ENCODE peak calls at places on chromosomes 16 and 17, in four cellular contexts. One of them, this sample, is unnamed.

GRCh38 chr16:27704252-27704651 is 154.3 kb downstream of the KATNIP start:
- DNase-seq in thoracic aorta: no peak
- DNase-seq in mucosa of descending colon: no peak
- DNase-seq in ACHN: no peak
- DNase-seq in this sample: no peak

GRCh38 chr17:73820686-73821448 is 176.6 kb upstream of the SDK2 start:
- DNase-seq in ACHN: no peak
- DNase-seq in thoracic aorta: no peak
- DNase-seq in mucosa of descending colon: peak
- DNase-seq in this sample: no peak

GRCh38 chr16:55102077-55102476 is 171.4 kb downstream of the IRX5 start:
- DNase-seq in thoracic aorta: no peak
- DNase-seq in mucosa of descending colon: no peak
- DNase-seq in ACHN: no peak
- DNase-seq in this sample: no peak

GRCh38 chr16:80121522-80121909 is 419.3 kb upstream of the DYNLRB2 start:
- DNase-seq in mucosa of descending colon: no peak
- DNase-seq in ACHN: no peak
- DNase-seq in thoracic aorta: no peak
- DNase-seq in this sample: no peak

GRCh38 chr17:58325976-58326468 is 2.6 kb downstream of the TSPOAP1 start:
- DNase-seq in mucosa of descending colon: no peak
- DNase-seq in thoracic aorta: no peak
- DNase-seq in ACHN: no peak
- DNase-seq in this sample: no peak

GRCh38 chr17:32960815-32961214 is 30.8 kb upstream of the SPACA3 start:
- DNase-seq in thoracic aorta: no peak
- DNase-seq in ACHN: no peak
- DNase-seq in mucosa of descending colon: no peak
- DNase-seq in this sample: no peak

GRCh38 chr17:42891539-42892152 is 9.0 kb upstream of the G6PC1 start:
- DNase-seq in mucosa of descending colon: peak
- DNase-seq in thoracic aorta: no peak
- DNase-seq in ACHN: no peak
- DNase-seq in this sample: no peak

GRCh38 chr17:76869878-76870714 is 1.9 kb downstream of the MGAT5B start:
- DNase-seq in thoracic aorta: no peak
- DNase-seq in ACHN: no peak
- DNase-seq in mucosa of descending colon: no peak
- DNase-seq in this sample: no peak

This sample was measured in GM12891.